ENCODE peak calls at places on chromosome 3, in nine cellular contexts. One of them, this sample, is unnamed.

GRCh38 chr3:74601793-74602192 is 12.7 kb downstream of the CNTN3 start:
- DNase-seq in GDM1: no peak
- DNase-seq in effector CD4-positive, alpha-beta T cell: no peak
- DNase-seq in HFF-Myc: no peak
- DNase-seq in amniotic epithelial cell: no peak
- DNase-seq in heart right ventricle: no peak
- DNase-seq in glomerular endothelial cell: no peak
- DNase-seq in mesenteric fat pad: no peak
- DNase-seq in NCI-H2081: no peak
- DNase-seq in this sample: no peak

GRCh38 chr3:72137865-72138861 is 353.2 kb upstream of the PROK2 start:
- DNase-seq in GDM1: no peak
- DNase-seq in effector CD4-positive, alpha-beta T cell: no peak
- DNase-seq in HFF-Myc: no peak
- DNase-seq in amniotic epithelial cell: no peak
- DNase-seq in heart right ventricle: peak; percentile 34
- DNase-seq in glomerular endothelial cell: no peak
- DNase-seq in mesenteric fat pad: no peak
- DNase-seq in NCI-H2081: no peak
- DNase-seq in this sample: no peak

GRCh38 chr3:194046995-194047681 is 88.8 kb upstream of the HES1 start:
- DNase-seq in GDM1: peak; percentile 36
- DNase-seq in effector CD4-positive, alpha-beta T cell: no peak
- DNase-seq in HFF-Myc: no peak
- DNase-seq in amniotic epithelial cell: peak; percentile 50
- DNase-seq in heart right ventricle: peak; percentile 74
- DNase-seq in glomerular endothelial cell: no peak
- DNase-seq in mesenteric fat pad: no peak
- DNase-seq in NCI-H2081: peak; percentile 92
- DNase-seq in this sample: no peak

GRCh38 chr3:32848215-32848614 is 30.4 kb downstream of the TRIM71 start:
- DNase-seq in GDM1: no peak
- DNase-seq in effector CD4-positive, alpha-beta T cell: no peak
- DNase-seq in HFF-Myc: no peak
- DNase-seq in amniotic epithelial cell: peak; percentile 49
- DNase-seq in heart right ventricle: no peak
- DNase-seq in glomerular endothelial cell: no peak
- DNase-seq in mesenteric fat pad: no peak
- DNase-seq in NCI-H2081: no peak
- DNase-seq in this sample: no peak

GRCh38 chr3:11465744-11466611 is 177.7 kb downstream of the VGLL4 start:
- DNase-seq in GDM1: no peak
- DNase-seq in effector CD4-positive, alpha-beta T cell: no peak
- DNase-seq in HFF-Myc: no peak
- DNase-seq in amniotic epithelial cell: peak; percentile 81
- DNase-seq in heart right ventricle: peak; percentile 83
- DNase-seq in glomerular endothelial cell: no peak
- DNase-seq in mesenteric fat pad: no peak
- DNase-seq in NCI-H2081: no peak
- DNase-seq in this sample: no peak

GRCh38 chr3:119490153-119490552 is 8.2 kb upstream of the TIMMDC1 start:
- DNase-seq in GDM1: no peak
- DNase-seq in effector CD4-positive, alpha-beta T cell: no peak
- DNase-seq in HFF-Myc: no peak
- DNase-seq in amniotic epithelial cell: no peak
- DNase-seq in heart right ventricle: no peak
- DNase-seq in glomerular endothelial cell: no peak
- DNase-seq in mesenteric fat pad: no peak
- DNase-seq in NCI-H2081: no peak
- DNase-seq in this sample: no peak

GRCh38 chr3:124318650-124319049 is 326.7 kb upstream of the ROPN1 start:
- DNase-seq in GDM1: no peak
- DNase-seq in effector CD4-positive, alpha-beta T cell: no peak
- DNase-seq in HFF-Myc: no peak
- DNase-seq in amniotic epithelial cell: no peak
- DNase-seq in heart right ventricle: no peak
- DNase-seq in glomerular endothelial cell: no peak
- DNase-seq in mesenteric fat pad: no peak
- DNase-seq in NCI-H2081: no peak
- DNase-seq in this sample: no peak

GRCh38 chr3:66322436-66322835 is 101.6 kb downstream of the SLC25A26 start:
- DNase-seq in GDM1: no peak
- DNase-seq in effector CD4-positive, alpha-beta T cell: no peak
- DNase-seq in HFF-Myc: no peak
- DNase-seq in amniotic epithelial cell: no peak
- DNase-seq in heart right ventricle: no peak
- DNase-seq in glomerular endothelial cell: no peak
- DNase-seq in mesenteric fat pad: no peak
- DNase-seq in NCI-H2081: no peak
- DNase-seq in this sample: no peak

GRCh38 chr3:160395297-160395696 is 3.7 kb downstream of the IFT80 start:
- DNase-seq in GDM1: no peak
- DNase-seq in effector CD4-positive, alpha-beta T cell: no peak
- DNase-seq in HFF-Myc: no peak
- DNase-seq in amniotic epithelial cell: peak; percentile 64
- DNase-seq in heart right ventricle: no peak
- DNase-seq in glomerular endothelial cell: no peak
- DNase-seq in mesenteric fat pad: no peak
- DNase-seq in NCI-H2081: peak; percentile 21
- DNase-seq in this sample: no peak

GRCh38 chr3:14286887-14287496 is 108.4 kb downstream of the LSM3 start:
- DNase-seq in GDM1: no peak
- DNase-seq in effector CD4-positive, alpha-beta T cell: no peak
- DNase-seq in HFF-Myc: no peak
- DNase-seq in amniotic epithelial cell: no peak
- DNase-seq in heart right ventricle: no peak
- DNase-seq in glomerular endothelial cell: no peak
- DNase-seq in mesenteric fat pad: no peak
- DNase-seq in NCI-H2081: peak; percentile 76
- DNase-seq in this sample: no peak

GRCh38 chr3:58068126-58068809 is 60.0 kb downstream of the FLNB start:
- DNase-seq in GDM1: no peak
- DNase-seq in effector CD4-positive, alpha-beta T cell: no peak
- DNase-seq in HFF-Myc: no peak
- DNase-seq in amniotic epithelial cell: no peak
- DNase-seq in heart right ventricle: no peak
- DNase-seq in glomerular endothelial cell: no peak
- DNase-seq in mesenteric fat pad: no peak
- DNase-seq in NCI-H2081: peak; percentile 41
- DNase-seq in this sample: no peak

GRCh38 chr3:126510323-126510910 is 7.2 kb downstream of the UROC1 start:
- DNase-seq in GDM1: no peak
- DNase-seq in effector CD4-positive, alpha-beta T cell: no peak
- DNase-seq in HFF-Myc: no peak
- DNase-seq in amniotic epithelial cell: no peak
- DNase-seq in heart right ventricle: no peak
- DNase-seq in glomerular endothelial cell: no peak
- DNase-seq in mesenteric fat pad: no peak
- DNase-seq in NCI-H2081: no peak
- DNase-seq in this sample: no peak

GRCh38 chr3:101567528-101568317 is 6.1 kb downstream of the TRMT10C start:
- DNase-seq in GDM1: no peak
- DNase-seq in effector CD4-positive, alpha-beta T cell: no peak
- DNase-seq in HFF-Myc: peak; percentile 14
- DNase-seq in amniotic epithelial cell: no peak
- DNase-seq in heart right ventricle: no peak
- DNase-seq in glomerular endothelial cell: no peak
- DNase-seq in mesenteric fat pad: no peak
- DNase-seq in NCI-H2081: no peak
- DNase-seq in this sample: no peak

GRCh38 chr3:127675651-127676391 is 3.1 kb downstream of the ABTB1 start:
- DNase-seq in GDM1: no peak
- DNase-seq in effector CD4-positive, alpha-beta T cell: no peak
- DNase-seq in HFF-Myc: no peak
- DNase-seq in amniotic epithelial cell: no peak
- DNase-seq in heart right ventricle: no peak
- DNase-seq in glomerular endothelial cell: no peak
- DNase-seq in mesenteric fat pad: peak; percentile 82
- DNase-seq in NCI-H2081: no peak
- DNase-seq in this sample: no peak

GRCh38 chr3:126270145-126270811 is 86.9 kb downstream of the KLF15 start:
- DNase-seq in GDM1: no peak
- DNase-seq in effector CD4-positive, alpha-beta T cell: no peak
- DNase-seq in HFF-Myc: no peak
- DNase-seq in amniotic epithelial cell: no peak
- DNase-seq in heart right ventricle: peak; percentile 60
- DNase-seq in glomerular endothelial cell: no peak
- DNase-seq in mesenteric fat pad: no peak
- DNase-seq in NCI-H2081: peak; percentile 39
- DNase-seq in this sample: no peak

GRCh38 chr3:193734737-193735366 is 141.8 kb downstream of the OPA1 start:
- DNase-seq in GDM1: no peak
- DNase-seq in effector CD4-positive, alpha-beta T cell: no peak
- DNase-seq in HFF-Myc: no peak
- DNase-seq in amniotic epithelial cell: no peak
- DNase-seq in heart right ventricle: no peak
- DNase-seq in glomerular endothelial cell: no peak
- DNase-seq in mesenteric fat pad: no peak
- DNase-seq in NCI-H2081: no peak
- DNase-seq in this sample: no peak

GRCh38 chr3:178703268-178703975 is 167.2 kb downstream of the KCNMB2 start:
- DNase-seq in GDM1: no peak
- DNase-seq in effector CD4-positive, alpha-beta T cell: no peak
- DNase-seq in HFF-Myc: peak; percentile 88
- DNase-seq in amniotic epithelial cell: peak; percentile 23
- DNase-seq in heart right ventricle: no peak
- DNase-seq in glomerular endothelial cell: no peak
- DNase-seq in mesenteric fat pad: no peak
- DNase-seq in NCI-H2081: no peak
- DNase-seq in this sample: no peak

GRCh38 chr3:49657208-49657915 is 16.8 kb upstream of the APEH start:
- DNase-seq in GDM1: no peak
- DNase-seq in effector CD4-positive, alpha-beta T cell: no peak
- DNase-seq in HFF-Myc: no peak
- DNase-seq in amniotic epithelial cell: no peak
- DNase-seq in heart right ventricle: no peak
- DNase-seq in glomerular endothelial cell: no peak
- DNase-seq in mesenteric fat pad: no peak
- DNase-seq in NCI-H2081: no peak
- DNase-seq in this sample: no peak

GRCh38 chr3:24405057-24405456 is 89.6 kb downstream of the THRB start:
- DNase-seq in GDM1: no peak
- DNase-seq in effector CD4-positive, alpha-beta T cell: no peak
- DNase-seq in HFF-Myc: no peak
- DNase-seq in amniotic epithelial cell: no peak
- DNase-seq in heart right ventricle: no peak
- DNase-seq in glomerular endothelial cell: no peak
- DNase-seq in mesenteric fat pad: no peak
- DNase-seq in NCI-H2081: no peak
- DNase-seq in this sample: no peak

GRCh38 chr3:50192689-50193141 is 1.3 kb downstream of the GNAT1 start:
- DNase-seq in GDM1: peak; percentile 50
- DNase-seq in effector CD4-positive, alpha-beta T cell: peak; percentile 78
- DNase-seq in HFF-Myc: peak; percentile 33
- DNase-seq in amniotic epithelial cell: peak; percentile 37
- DNase-seq in heart right ventricle: peak; percentile 61
- DNase-seq in glomerular endothelial cell: no peak
- DNase-seq in mesenteric fat pad: no peak
- DNase-seq in NCI-H2081: peak; percentile 55
- DNase-seq in this sample: peak; percentile 81

GRCh38 chr3:11140054-11140712 is 14.1 kb upstream of the HRH1 start:
- DNase-seq in GDM1: peak; percentile 81
- DNase-seq in effector CD4-positive, alpha-beta T cell: no peak
- DNase-seq in HFF-Myc: no peak
- DNase-seq in amniotic epithelial cell: no peak
- DNase-seq in heart right ventricle: peak; percentile 26
- DNase-seq in glomerular endothelial cell: no peak
- DNase-seq in mesenteric fat pad: no peak
- DNase-seq in NCI-H2081: peak; percentile 5
- DNase-seq in this sample: no peak

GRCh38 chr3:119562307-119562961 is 3.0 kb upstream of the CD80 start:
- DNase-seq in GDM1: no peak
- DNase-seq in effector CD4-positive, alpha-beta T cell: peak; percentile 16
- DNase-seq in HFF-Myc: no peak
- DNase-seq in amniotic epithelial cell: no peak
- DNase-seq in heart right ventricle: no peak
- DNase-seq in glomerular endothelial cell: no peak
- DNase-seq in mesenteric fat pad: no peak
- DNase-seq in NCI-H2081: no peak
- DNase-seq in this sample: peak; percentile 31

GRCh38 chr3:48478631-48479555 is 25.1 kb downstream of the SHISA5 start:
- DNase-seq in GDM1: no peak
- DNase-seq in effector CD4-positive, alpha-beta T cell: peak; percentile 49
- DNase-seq in HFF-Myc: no peak
- DNase-seq in amniotic epithelial cell: no peak
- DNase-seq in heart right ventricle: no peak
- DNase-seq in glomerular endothelial cell: no peak
- DNase-seq in mesenteric fat pad: no peak
- DNase-seq in NCI-H2081: no peak
- DNase-seq in this sample: peak; percentile 69

GRCh38 chr3:70738310-70738681 is 425.9 kb upstream of the MDFIC2 start:
- DNase-seq in GDM1: peak; percentile 54
- DNase-seq in effector CD4-positive, alpha-beta T cell: no peak
- DNase-seq in HFF-Myc: no peak
- DNase-seq in amniotic epithelial cell: no peak
- DNase-seq in heart right ventricle: no peak
- DNase-seq in glomerular endothelial cell: peak; percentile 73
- DNase-seq in mesenteric fat pad: no peak
- DNase-seq in NCI-H2081: no peak
- DNase-seq in this sample: no peak

GRCh38 chr3:46239301-46239938 is 2.8 kb upstream of the CCR3 start:
- DNase-seq in GDM1: no peak
- DNase-seq in effector CD4-positive, alpha-beta T cell: no peak
- DNase-seq in HFF-Myc: no peak
- DNase-seq in amniotic epithelial cell: no peak
- DNase-seq in heart right ventricle: no peak
- DNase-seq in glomerular endothelial cell: no peak
- DNase-seq in mesenteric fat pad: no peak
- DNase-seq in NCI-H2081: no peak
- DNase-seq in this sample: no peak

GRCh38 chr3:23740517-23741402 is 65.0 kb upstream of the UBE2E1 start:
- DNase-seq in GDM1: no peak
- DNase-seq in effector CD4-positive, alpha-beta T cell: no peak
- DNase-seq in HFF-Myc: no peak
- DNase-seq in amniotic epithelial cell: peak; percentile 43
- DNase-seq in heart right ventricle: no peak
- DNase-seq in glomerular endothelial cell: peak; percentile 60
- DNase-seq in mesenteric fat pad: no peak
- DNase-seq in NCI-H2081: no peak
- DNase-seq in this sample: no peak

GRCh38 chr3:114582929-114583328 is 289.1 kb downstream of the TIGIT start:
- DNase-seq in GDM1: no peak
- DNase-seq in effector CD4-positive, alpha-beta T cell: no peak
- DNase-seq in HFF-Myc: no peak
- DNase-seq in amniotic epithelial cell: no peak
- DNase-seq in heart right ventricle: no peak
- DNase-seq in glomerular endothelial cell: no peak
- DNase-seq in mesenteric fat pad: no peak
- DNase-seq in NCI-H2081: no peak
- DNase-seq in this sample: no peak

GRCh38 chr3:120102674-120103073 is 8.4 kb upstream of the GSK3B start:
- DNase-seq in GDM1: no peak
- DNase-seq in effector CD4-positive, alpha-beta T cell: no peak
- DNase-seq in HFF-Myc: no peak
- DNase-seq in amniotic epithelial cell: no peak
- DNase-seq in heart right ventricle: peak; percentile 16
- DNase-seq in glomerular endothelial cell: no peak
- DNase-seq in mesenteric fat pad: no peak
- DNase-seq in NCI-H2081: peak; percentile 97
- DNase-seq in this sample: no peak